ENCODE peak calls at places on chromosome 2, in ten cellular contexts. Y is pancreas; W is GM12891; Q is NCI-H460; L is GM23338; B is NCI-H2171 treated with DMSO at 0.1 percent for 48 hours; D is GM10248; S is AG10803; M is Panc1; H is stimulated activated effector memory CD8-positive, alpha-beta T cell treated with anti-CD3 and anti-CD28 coated beads, Interleukin-12 subunit alpha, Interleukin-12 subunit beta, amount 100 ng/mL, for 72 hours. R is an unnamed sample.

GRCh38 chr2:56325661-56326345 is 142.0 kb downstream of the CCDC85A start:
- DNase-seq in Y (no peak), M (no peak), D (no peak), L (no peak), W (no peak), S (no peak), Q (no peak), B (no peak), H (no peak), R (no peak)

GRCh38 chr2:127398239-127398590 is 10.4 kb upstream of the MAP3K2 start:
- DNase-seq in W (peak), Y (peak), S (peak), Q (peak), D (peak), M (no peak), H (peak), L (no peak), B (peak), R (peak)

GRCh38 chr2:55011741-55012574 is 38.3 kb downstream of the RTN4 start:
- DNase-seq in L (no peak), S (no peak), W (no peak), B (no peak), H (no peak), Y (no peak), D (no peak), M (no peak), Q (no peak), R (no peak)

GRCh38 chr2:10194021-10194820 is 71.7 kb downstream of the RRM2 start:
- DNase-seq in B (no peak), L (no peak), H (no peak), D (no peak), Q (no peak), Y (peak), W (no peak), M (no peak), S (peak), R (no peak)

GRCh38 chr2:176096243-176096985 is 3.2 kb upstream of the HOXD12 start:
- DNase-seq in H (no peak), Y (no peak), S (no peak), D (no peak), W (no peak), B (no peak), Q (no peak), M (no peak), L (no peak), R (no peak)

GRCh38 chr2:1950474-1950873 is 206.2 kb upstream of the PXDN start:
- DNase-seq in B (no peak), Y (no peak), Q (no peak), H (no peak), W (no peak), M (no peak), S (no peak), L (no peak), D (no peak), R (no peak)

GRCh38 chr2:239385096-239386000 is 15.5 kb downstream of the HDAC4 start:
- DNase-seq in W (no peak), L (no peak), Y (no peak), H (no peak), D (no peak), B (no peak), S (no peak), Q (no peak), M (no peak), R (no peak)

GRCh38 chr2:95234806-95235205 is 27.5 kb downstream of the ZNF892 start:
- DNase-seq in L (no peak), M (no peak), Y (no peak), B (no peak), H (no peak), D (no peak), Q (no peak), S (no peak), W (no peak), R (no peak)

R was measured in non-pigmented ciliary epithelial cell.